ENCODE peak calls at places on chromosomes 13 and 19, in ten cellular contexts. One of them, this sample, is unnamed.

GRCh38 chr13:80654638-80655249 is 313.8 kb upstream of the SPRY2 start:
- DNase-seq in colonic mucosa: no peak
- DNase-seq in omental fat pad: no peak
- DNase-seq in cardiac fibroblast: no peak
- DNase-seq in esophagus squamous epithelium: no peak
- DNase-seq in body of pancreas: peak
- DNase-seq in type B pancreatic cell: no peak
- DNase-seq in HepG2: no peak
- DNase-seq in A549: no peak
- DNase-seq in lower lobe of right lung: peak
- DNase-seq in this sample: no peak

GRCh38 chr13:110327036-110327790 is 20.1 kb downstream of the COL4A2 start:
- DNase-seq in cardiac fibroblast: no peak
- DNase-seq in A549: no peak
- DNase-seq in esophagus squamous epithelium: no peak
- DNase-seq in type B pancreatic cell: no peak
- DNase-seq in lower lobe of right lung: no peak
- DNase-seq in body of pancreas: peak
- DNase-seq in colonic mucosa: no peak
- DNase-seq in omental fat pad: no peak
- DNase-seq in HepG2: no peak
- DNase-seq in this sample: no peak

GRCh38 chr19:1496714-1497577 is 6.0 kb downstream of the REEP6 start:
- DNase-seq in colonic mucosa: no peak
- DNase-seq in esophagus squamous epithelium: no peak
- DNase-seq in A549: no peak
- DNase-seq in omental fat pad: no peak
- DNase-seq in type B pancreatic cell: no peak
- DNase-seq in body of pancreas: no peak
- DNase-seq in lower lobe of right lung: no peak
- DNase-seq in cardiac fibroblast: no peak
- DNase-seq in HepG2: no peak
- DNase-seq in this sample: no peak

GRCh38 chr13:76879211-76879875 is 6.9 kb downstream of the KCTD12 start:
- DNase-seq in lower lobe of right lung: peak
- DNase-seq in HepG2: no peak
- DNase-seq in esophagus squamous epithelium: peak
- DNase-seq in omental fat pad: no peak
- DNase-seq in body of pancreas: peak
- DNase-seq in A549: no peak
- DNase-seq in type B pancreatic cell: no peak
- DNase-seq in colonic mucosa: peak
- DNase-seq in cardiac fibroblast: peak
- DNase-seq in this sample: no peak

GRCh38 chr13:35994131-35994966 is 136.8 kb downstream of the DCLK1 start:
- DNase-seq in A549: no peak
- DNase-seq in cardiac fibroblast: peak
- DNase-seq in HepG2: no peak
- DNase-seq in colonic mucosa: no peak
- DNase-seq in type B pancreatic cell: no peak
- DNase-seq in body of pancreas: peak
- DNase-seq in lower lobe of right lung: no peak
- DNase-seq in esophagus squamous epithelium: no peak
- DNase-seq in omental fat pad: no peak
- DNase-seq in this sample: no peak

GRCh38 chr13:45521292-45521691 is 56.6 kb downstream of the COG3 start:
- DNase-seq in esophagus squamous epithelium: no peak
- DNase-seq in cardiac fibroblast: no peak
- DNase-seq in colonic mucosa: no peak
- DNase-seq in lower lobe of right lung: no peak
- DNase-seq in type B pancreatic cell: no peak
- DNase-seq in A549: no peak
- DNase-seq in body of pancreas: no peak
- DNase-seq in HepG2: no peak
- DNase-seq in omental fat pad: no peak
- DNase-seq in this sample: no peak

GRCh38 chr19:31306006-31306753 is 43.1 kb downstream of the TSHZ3 start:
- DNase-seq in HepG2: no peak
- DNase-seq in body of pancreas: no peak
- DNase-seq in lower lobe of right lung: no peak
- DNase-seq in A549: no peak
- DNase-seq in esophagus squamous epithelium: no peak
- DNase-seq in colonic mucosa: no peak
- DNase-seq in omental fat pad: no peak
- DNase-seq in cardiac fibroblast: no peak
- DNase-seq in type B pancreatic cell: no peak
- DNase-seq in this sample: no peak

GRCh38 chr19:49855277-49855675 is 4.3 kb downstream of the PTOV1 start:
- DNase-seq in type B pancreatic cell: no peak
- DNase-seq in colonic mucosa: no peak
- DNase-seq in omental fat pad: no peak
- DNase-seq in body of pancreas: no peak
- DNase-seq in lower lobe of right lung: no peak
- DNase-seq in esophagus squamous epithelium: no peak
- DNase-seq in cardiac fibroblast: no peak
- DNase-seq in A549: no peak
- DNase-seq in HepG2: no peak
- DNase-seq in this sample: no peak

GRCh38 chr13:27006519-27007161 is 165.0 kb downstream of the USP12 start:
- DNase-seq in colonic mucosa: peak
- DNase-seq in omental fat pad: no peak
- DNase-seq in cardiac fibroblast: peak
- DNase-seq in esophagus squamous epithelium: no peak
- DNase-seq in type B pancreatic cell: no peak
- DNase-seq in A549: no peak
- DNase-seq in body of pancreas: peak
- DNase-seq in lower lobe of right lung: peak
- DNase-seq in HepG2: no peak
- DNase-seq in this sample: peak

GRCh38 chr19:54179262-54179587 is 6.3 kb upstream of the TMC4 start:
- DNase-seq in A549: no peak
- DNase-seq in HepG2: no peak
- DNase-seq in body of pancreas: no peak
- DNase-seq in lower lobe of right lung: no peak
- DNase-seq in cardiac fibroblast: no peak
- DNase-seq in omental fat pad: no peak
- DNase-seq in colonic mucosa: no peak
- DNase-seq in esophagus squamous epithelium: no peak
- DNase-seq in type B pancreatic cell: no peak
- DNase-seq in this sample: no peak

GRCh38 chr13:57640582-57640981 is 9.0 kb downstream of the PCDH17 start:
- DNase-seq in colonic mucosa: no peak
- DNase-seq in cardiac fibroblast: no peak
- DNase-seq in A549: no peak
- DNase-seq in HepG2: no peak
- DNase-seq in lower lobe of right lung: no peak
- DNase-seq in body of pancreas: no peak
- DNase-seq in omental fat pad: no peak
- DNase-seq in esophagus squamous epithelium: no peak
- DNase-seq in type B pancreatic cell: no peak
- DNase-seq in this sample: no peak

GRCh38 chr19:40690699-40691420 is 409 bp upstream of the NUMBL start:
- DNase-seq in esophagus squamous epithelium: peak
- DNase-seq in body of pancreas: peak
- DNase-seq in type B pancreatic cell: peak
- DNase-seq in cardiac fibroblast: peak
- DNase-seq in HepG2: no peak
- DNase-seq in omental fat pad: peak
- DNase-seq in A549: peak
- DNase-seq in lower lobe of right lung: peak
- DNase-seq in colonic mucosa: peak
- DNase-seq in this sample: peak

GRCh38 chr19:40692212-40692551 is 1.7 kb upstream of the NUMBL start:
- DNase-seq in HepG2: no peak
- DNase-seq in cardiac fibroblast: no peak
- DNase-seq in omental fat pad: no peak
- DNase-seq in A549: no peak
- DNase-seq in esophagus squamous epithelium: no peak
- DNase-seq in lower lobe of right lung: no peak
- DNase-seq in body of pancreas: no peak
- DNase-seq in type B pancreatic cell: no peak
- DNase-seq in colonic mucosa: no peak
- DNase-seq in this sample: no peak

GRCh38 chr19:40693896-40694295 is 3.4 kb upstream of the NUMBL start:
- DNase-seq in A549: no peak
- DNase-seq in lower lobe of right lung: no peak
- DNase-seq in esophagus squamous epithelium: no peak
- DNase-seq in omental fat pad: no peak
- DNase-seq in colonic mucosa: no peak
- DNase-seq in cardiac fibroblast: no peak
- DNase-seq in type B pancreatic cell: no peak
- DNase-seq in body of pancreas: no peak
- DNase-seq in HepG2: no peak
- DNase-seq in this sample: no peak

GRCh38 chr19:40691421-40692211 is 1.2 kb upstream of the NUMBL start:
- DNase-seq in omental fat pad: no peak
- DNase-seq in colonic mucosa: no peak
- DNase-seq in HepG2: no peak
- DNase-seq in lower lobe of right lung: no peak
- DNase-seq in cardiac fibroblast: no peak
- DNase-seq in A549: peak
- DNase-seq in type B pancreatic cell: no peak
- DNase-seq in body of pancreas: no peak
- DNase-seq in esophagus squamous epithelium: no peak
- DNase-seq in this sample: peak

GRCh38 chr19:40693150-40693788 is 2.8 kb upstream of the NUMBL start:
- DNase-seq in type B pancreatic cell: no peak
- DNase-seq in cardiac fibroblast: no peak
- DNase-seq in lower lobe of right lung: no peak
- DNase-seq in esophagus squamous epithelium: no peak
- DNase-seq in omental fat pad: no peak
- DNase-seq in colonic mucosa: no peak
- DNase-seq in HepG2: no peak
- DNase-seq in body of pancreas: no peak
- DNase-seq in A549: no peak
- DNase-seq in this sample: no peak
- TF ChIP-seq CTCF in type B pancreatic cell: no peak
- TF ChIP-seq CTCF in cardiac fibroblast: no peak
- TF ChIP-seq CTCF in lower lobe of right lung: no peak
- TF ChIP-seq CTCF in esophagus squamous epithelium: no peak
- TF ChIP-seq CTCF in omental fat pad: no peak
- TF ChIP-seq CTCF in colonic mucosa: no peak
- TF ChIP-seq CTCF in HepG2: no peak
- TF ChIP-seq CTCF in body of pancreas: no peak
- TF ChIP-seq CTCF in A549: no peak
- TF ChIP-seq CTCF in this sample: no peak

DNA sequence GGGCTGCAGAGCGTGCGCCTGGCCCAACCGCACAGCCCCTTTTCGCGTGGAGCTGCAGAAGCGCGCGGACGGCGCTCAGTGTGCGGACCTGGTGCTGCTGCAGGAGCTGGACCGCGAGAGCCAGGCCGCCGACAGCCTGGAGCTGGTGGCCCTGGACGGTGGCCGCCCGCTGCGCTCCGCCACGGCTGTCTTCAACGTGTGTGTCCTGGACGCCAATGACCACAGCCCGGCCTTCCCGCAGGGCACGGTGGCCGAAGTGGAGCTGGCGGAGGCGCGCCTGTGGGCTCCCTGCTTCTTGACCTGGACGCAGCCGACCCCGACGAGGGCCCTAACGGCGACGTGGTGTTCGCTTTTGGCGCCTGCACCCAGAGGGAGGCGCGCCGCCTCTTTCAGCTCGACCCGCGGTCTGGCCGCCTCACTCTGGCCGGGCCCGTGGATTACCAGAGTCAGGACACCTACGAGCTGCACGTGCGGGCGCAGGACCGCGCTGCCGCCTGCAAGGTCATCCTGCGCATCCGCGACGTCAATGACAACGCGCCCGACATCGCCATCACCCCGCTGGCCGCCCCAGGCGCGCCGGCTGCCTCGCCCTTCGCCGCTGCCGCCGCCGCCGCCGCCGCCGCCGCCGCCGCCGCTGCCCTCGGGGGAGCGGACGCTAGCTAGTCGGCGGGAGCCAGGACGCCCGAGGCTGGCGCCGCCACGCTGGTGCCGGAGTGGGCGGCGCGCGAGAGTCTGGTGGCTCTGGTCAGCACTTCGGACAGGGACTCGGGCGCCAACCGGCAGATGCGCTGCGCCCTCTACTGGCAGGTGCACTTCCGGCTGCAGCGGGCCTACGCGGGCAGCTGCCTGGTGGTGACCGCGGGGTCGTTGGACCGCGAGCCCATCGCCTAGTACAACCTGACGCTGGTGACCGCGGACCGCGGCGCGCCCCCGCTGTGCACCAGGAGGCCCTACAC is 172.2 kb downstream of the OLFM4 start:
- DNase-seq in HepG2: no peak
- DNase-seq in colonic mucosa: peak
- DNase-seq in type B pancreatic cell: peak
- DNase-seq in cardiac fibroblast: no peak
- DNase-seq in esophagus squamous epithelium: no peak
- DNase-seq in omental fat pad: no peak
- DNase-seq in lower lobe of right lung: peak
- DNase-seq in body of pancreas: peak
- DNase-seq in A549: no peak
- DNase-seq in this sample: peak
- TF ChIP-seq CTCF in HepG2: no peak
- TF ChIP-seq CTCF in colonic mucosa: peak
- TF ChIP-seq CTCF in type B pancreatic cell: peak
- TF ChIP-seq CTCF in cardiac fibroblast: peak
- TF ChIP-seq CTCF in esophagus squamous epithelium: no peak
- TF ChIP-seq CTCF in omental fat pad: no peak
- TF ChIP-seq CTCF in lower lobe of right lung: peak
- TF ChIP-seq CTCF in body of pancreas: peak
- TF ChIP-seq CTCF in A549: no peak
- TF ChIP-seq CTCF in this sample: peak

GRCh38 chr13:90721937-90722336 is 625.5 kb upstream of the MIR17HG start:
- DNase-seq in HepG2: no peak
- DNase-seq in omental fat pad: no peak
- DNase-seq in A549: no peak
- DNase-seq in esophagus squamous epithelium: no peak
- DNase-seq in type B pancreatic cell: no peak
- DNase-seq in body of pancreas: no peak
- DNase-seq in colonic mucosa: no peak
- DNase-seq in lower lobe of right lung: no peak
- DNase-seq in cardiac fibroblast: no peak
- DNase-seq in this sample: no peak
- TF ChIP-seq CTCF in HepG2: no peak
- TF ChIP-seq CTCF in omental fat pad: no peak
- TF ChIP-seq CTCF in A549: no peak
- TF ChIP-seq CTCF in esophagus squamous epithelium: no peak
- TF ChIP-seq CTCF in type B pancreatic cell: no peak
- TF ChIP-seq CTCF in body of pancreas: no peak
- TF ChIP-seq CTCF in colonic mucosa: no peak
- TF ChIP-seq CTCF in lower lobe of right lung: no peak
- TF ChIP-seq CTCF in cardiac fibroblast: no peak
- TF ChIP-seq CTCF in this sample: no peak

GRCh38 chr13:105097501-105097900 is 1438.0 kb downstream of the EFNB2 start:
- DNase-seq in body of pancreas: no peak
- DNase-seq in HepG2: no peak
- DNase-seq in lower lobe of right lung: no peak
- DNase-seq in cardiac fibroblast: no peak
- DNase-seq in omental fat pad: no peak
- DNase-seq in esophagus squamous epithelium: no peak
- DNase-seq in colonic mucosa: no peak
- DNase-seq in A549: no peak
- DNase-seq in type B pancreatic cell: no peak
- DNase-seq in this sample: no peak
- TF ChIP-seq CTCF in body of pancreas: no peak
- TF ChIP-seq CTCF in HepG2: no peak
- TF ChIP-seq CTCF in lower lobe of right lung: no peak
- TF ChIP-seq CTCF in cardiac fibroblast: no peak
- TF ChIP-seq CTCF in omental fat pad: no peak
- TF ChIP-seq CTCF in esophagus squamous epithelium: no peak
- TF ChIP-seq CTCF in colonic mucosa: no peak
- TF ChIP-seq CTCF in A549: no peak
- TF ChIP-seq CTCF in type B pancreatic cell: no peak
- TF ChIP-seq CTCF in this sample: no peak

GRCh38 chr19:18999896-19000620 is 33.3 kb downstream of the SUGP2 start:
- DNase-seq in lower lobe of right lung: no peak
- DNase-seq in omental fat pad: no peak
- DNase-seq in type B pancreatic cell: no peak
- DNase-seq in cardiac fibroblast: peak
- DNase-seq in HepG2: no peak
- DNase-seq in colonic mucosa: no peak
- DNase-seq in body of pancreas: no peak
- DNase-seq in A549: no peak
- DNase-seq in esophagus squamous epithelium: no peak
- DNase-seq in this sample: peak
- TF ChIP-seq CTCF in lower lobe of right lung: no peak
- TF ChIP-seq CTCF in omental fat pad: no peak
- TF ChIP-seq CTCF in type B pancreatic cell: peak
- TF ChIP-seq CTCF in cardiac fibroblast: peak
- TF ChIP-seq CTCF in HepG2: peak
- TF ChIP-seq CTCF in colonic mucosa: no peak
- TF ChIP-seq CTCF in body of pancreas: no peak
- TF ChIP-seq CTCF in A549: no peak
- TF ChIP-seq CTCF in esophagus squamous epithelium: no peak
- TF ChIP-seq CTCF in this sample: peak